ENCODE peak calls at places on chromosomes 13 and 19, in six cellular contexts. P is aorta, L is pancreas, V is neural progenitor cell, O is fibroblast of lung, K is PC-3. A is an unnamed sample. For H3K27me3, H3K36me3 and H3K4me1, the result is how much of the 10 kb centered on the place peaks cover.

GRCh38 chr19:3108775-3109174 is 14.6 kb downstream of the GNA11 start:
- DNase-seq in L (peak), V (peak), K (peak), P (peak), O (peak), A (peak)

GRCh38 chr19:31548941-31549340 is 199.7 kb upstream of the TSHZ3 start:
- DNase-seq in V (peak), K (no peak), L (peak), O (peak), P (no peak), A (no peak)

GRCh38 chr13:112567161-112567862 is 20.6 kb downstream of the TUBGCP3 start:
- DNase-seq in O (peak), V (no peak), L (no peak), P (no peak), K (no peak), A (no peak)

GRCh38 chr13:24032674-24033073 is 127.8 kb upstream of the SPATA13 start:
- DNase-seq in O (no peak), V (no peak), K (peak), P (no peak), L (peak), A (no peak)

GRCh38 chr13:32941368-32941767 is 74.9 kb upstream of the KL start:
- DNase-seq in O (no peak), L (no peak), K (no peak), V (no peak), P (no peak), A (no peak)

GRCh38 chr19:7560271-7560670 is 24.8 kb downstream of the PNPLA6 start:
- DNase-seq in P (no peak), K (no peak), V (no peak), L (no peak), O (no peak), A (no peak)

GRCh38 chr19:17079710-17080440 is 4.3 kb downstream of the MYO9B start:
- DNase-seq in L (no peak), K (peak), P (peak), V (peak), O (peak), A (peak)

GRCh38 chr13:20911037-20911436 is 8.5 kb upstream of the XPO4 start:
- DNase-seq in P (no peak), K (no peak), O (no peak), L (no peak), V (no peak), A (no peak)

GRCh38 chr19:5128251-5128931 is 159.5 kb downstream of the KDM4B start:
- DNase-seq in P (peak), V (peak), K (no peak), O (peak), L (peak), A (no peak)

GRCh38 chr13:45215392-45216077 is 14.7 kb upstream of the KCTD4 start:
- DNase-seq in V (peak), L (no peak), P (no peak), K (no peak), O (no peak), A (no peak)

GRCh38 chr13:90562388-90562787 is 785.1 kb upstream of the MIR17HG start:
- DNase-seq in V (no peak), K (no peak), O (no peak), L (no peak), P (no peak), A (no peak)

DNA sequence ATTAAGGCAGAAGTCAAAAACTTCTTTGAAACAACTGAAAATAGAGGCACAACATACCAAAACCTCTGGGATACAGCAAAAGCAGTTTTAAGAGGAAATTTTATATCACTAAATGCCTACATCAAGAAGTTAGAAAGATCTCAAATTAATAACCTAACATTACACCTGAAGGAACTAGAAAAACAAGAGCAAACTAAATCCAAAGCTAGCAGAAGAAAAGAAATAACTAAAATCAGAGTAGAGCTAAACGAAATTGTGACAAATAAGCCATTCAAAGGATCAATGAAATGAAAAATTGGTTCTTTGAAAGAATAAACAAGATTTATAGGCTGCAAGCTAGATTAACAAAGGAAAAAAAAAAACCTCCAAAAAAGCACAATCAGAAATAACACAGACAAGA is 2.5 kb upstream of the GPR42 start:
- DNase-seq in K (no peak), V (no peak), P (no peak), O (no peak), L (no peak), A (no peak)
- H3K27me3 ChIP-seq in K (under half), V (under half), P (under half), O (under half), L (under half), A (under half)

GRCh38 chr13:98842074-98842473 is 89.6 kb upstream of the SLC15A1 start:
- DNase-seq in P (no peak), K (no peak), O (no peak), L (no peak), V (no peak), A (no peak)
- H3K36me3 ChIP-seq in P (under half), K (under half), O (under half), L (under half), V (under half), A (under half)

GRCh38 chr19:1153891-1154730 is 20.0 kb downstream of the SBNO2 start:
- DNase-seq in O (no peak), V (no peak), L (no peak), P (no peak), K (no peak), A (no peak)
- H3K4me1 ChIP-seq in O (under half), V (under half), L (under half), P (under half), K (under half), A (half or more)

GRCh38 chr19:13078897-13079541 is 23.6 kb downstream of the LYL1 start:
- DNase-seq in P (no peak), L (no peak), O (no peak), V (no peak), K (no peak), A (no peak)

GRCh38 chr19:13074378-13074777 is 28.3 kb downstream of the LYL1 start:
- DNase-seq in O (no peak), L (no peak), K (no peak), P (no peak), V (no peak), A (no peak)

GRCh38 chr19:13076320-13076719 is 26.3 kb downstream of the LYL1 start:
- DNase-seq in L (no peak), K (no peak), P (no peak), O (no peak), V (no peak), A (no peak)

GRCh38 chr19:13077233-13077632 is 25.4 kb downstream of the LYL1 start:
- DNase-seq in K (no peak), P (no peak), L (no peak), V (no peak), O (peak), A (no peak)

GRCh38 chr19:13076787-13077186 is 25.9 kb downstream of the LYL1 start:
- DNase-seq in O (no peak), V (no peak), K (no peak), P (no peak), L (no peak), A (no peak)
- H3K27me3 ChIP-seq in O (under half), V (under half), K (under half), P (under half), L (under half), A (under half)

A was measured in lower lobe of right lung.